ENCODE peak calls at places on chromosomes 7 and 10, in six cellular contexts. One of them, this sample, is unnamed. For H3K9me3, the result is how much of the 10 kb centered on the place peaks cover.

GRCh38 chr7:20307119-20307518 is 23.6 kb upstream of the ITGB8 start:
- DNase-seq in A549: peak
- DNase-seq in HCT116: no peak
- DNase-seq in CD4-positive, alpha-beta memory T cell: no peak
- DNase-seq in MM.1S: peak
- DNase-seq in CD4-positive, CD25-positive, alpha-beta regulatory T cell: no peak
- DNase-seq in this sample: no peak

GRCh38 chr7:132800522-132800921 is 224.3 kb upstream of the PLXNA4 start:
- DNase-seq in A549: no peak
- DNase-seq in HCT116: no peak
- DNase-seq in CD4-positive, alpha-beta memory T cell: no peak
- DNase-seq in MM.1S: no peak
- DNase-seq in CD4-positive, CD25-positive, alpha-beta regulatory T cell: no peak
- DNase-seq in this sample: no peak

GRCh38 chr10:44973323-44974081 is 5.1 kb downstream of the DEPP1 start:
- DNase-seq in A549: no peak
- DNase-seq in HCT116: no peak
- DNase-seq in CD4-positive, alpha-beta memory T cell: no peak
- DNase-seq in MM.1S: no peak
- DNase-seq in CD4-positive, CD25-positive, alpha-beta regulatory T cell: no peak
- DNase-seq in this sample: no peak

GRCh38 chr10:114537791-114538543 is 120.1 kb downstream of the ABLIM1 start:
- DNase-seq in A549: no peak
- DNase-seq in HCT116: no peak
- DNase-seq in CD4-positive, alpha-beta memory T cell: no peak
- DNase-seq in MM.1S: no peak
- DNase-seq in CD4-positive, CD25-positive, alpha-beta regulatory T cell: no peak
- DNase-seq in this sample: no peak

GRCh38 chr7:16847381-16847860 is 34.4 kb downstream of the AGR3 start:
- DNase-seq in A549: peak
- DNase-seq in HCT116: no peak
- DNase-seq in CD4-positive, alpha-beta memory T cell: no peak
- DNase-seq in MM.1S: no peak
- DNase-seq in CD4-positive, CD25-positive, alpha-beta regulatory T cell: no peak
- DNase-seq in this sample: no peak

GRCh38 chr7:7682856-7683255 is 35.6 kb downstream of the RPA3 start:
- DNase-seq in A549: no peak
- DNase-seq in HCT116: no peak
- DNase-seq in CD4-positive, alpha-beta memory T cell: no peak
- DNase-seq in MM.1S: peak
- DNase-seq in CD4-positive, CD25-positive, alpha-beta regulatory T cell: no peak
- DNase-seq in this sample: no peak

GRCh38 chr10:76117949-76118348 is 686.5 kb downstream of the LRMDA start:
- DNase-seq in A549: no peak
- DNase-seq in HCT116: no peak
- DNase-seq in CD4-positive, alpha-beta memory T cell: no peak
- DNase-seq in MM.1S: no peak
- DNase-seq in CD4-positive, CD25-positive, alpha-beta regulatory T cell: no peak
- DNase-seq in this sample: no peak

GRCh38 chr10:62017141-62017870 is 115.8 kb downstream of the ARID5B start:
- DNase-seq in A549: no peak
- DNase-seq in HCT116: no peak
- DNase-seq in CD4-positive, alpha-beta memory T cell: no peak
- DNase-seq in MM.1S: no peak
- DNase-seq in CD4-positive, CD25-positive, alpha-beta regulatory T cell: no peak
- DNase-seq in this sample: no peak

GRCh38 chr7:149817301-149817771 is 20.8 kb upstream of the ZNF862 start:
- DNase-seq in A549: no peak
- DNase-seq in HCT116: no peak
- DNase-seq in CD4-positive, alpha-beta memory T cell: no peak
- DNase-seq in MM.1S: no peak
- DNase-seq in CD4-positive, CD25-positive, alpha-beta regulatory T cell: no peak
- DNase-seq in this sample: no peak

GRCh38 chr7:40700653-40701475 is 566.1 kb downstream of the SUGCT start:
- DNase-seq in A549: no peak
- DNase-seq in HCT116: no peak
- DNase-seq in CD4-positive, alpha-beta memory T cell: no peak
- DNase-seq in MM.1S: no peak
- DNase-seq in CD4-positive, CD25-positive, alpha-beta regulatory T cell: no peak
- DNase-seq in this sample: no peak

GRCh38 chr10:94416896-94417295 is 14.6 kb downstream of the TBC1D12 start:
- DNase-seq in A549: no peak
- DNase-seq in HCT116: no peak
- DNase-seq in CD4-positive, alpha-beta memory T cell: no peak
- DNase-seq in MM.1S: no peak
- DNase-seq in CD4-positive, CD25-positive, alpha-beta regulatory T cell: no peak
- DNase-seq in this sample: no peak

GRCh38 chr10:94424714-94425337 is 22.5 kb downstream of the TBC1D12 start:
- DNase-seq in A549: no peak
- DNase-seq in HCT116: no peak
- DNase-seq in CD4-positive, alpha-beta memory T cell: no peak
- DNase-seq in MM.1S: no peak
- DNase-seq in CD4-positive, CD25-positive, alpha-beta regulatory T cell: no peak
- DNase-seq in this sample: no peak

GRCh38 chr10:94420516-94420915 is 18.2 kb downstream of the TBC1D12 start:
- DNase-seq in A549: no peak
- DNase-seq in HCT116: no peak
- DNase-seq in CD4-positive, alpha-beta memory T cell: no peak
- DNase-seq in MM.1S: no peak
- DNase-seq in CD4-positive, CD25-positive, alpha-beta regulatory T cell: no peak
- DNase-seq in this sample: no peak

GRCh38 chr10:94423627-94424026 is 21.3 kb downstream of the TBC1D12 start:
- DNase-seq in A549: no peak
- DNase-seq in HCT116: no peak
- DNase-seq in CD4-positive, alpha-beta memory T cell: no peak
- DNase-seq in MM.1S: no peak
- DNase-seq in CD4-positive, CD25-positive, alpha-beta regulatory T cell: no peak
- DNase-seq in this sample: no peak

GRCh38 chr10:94420998-94421397 is 18.7 kb downstream of the TBC1D12 start:
- DNase-seq in A549: no peak
- DNase-seq in HCT116: no peak
- DNase-seq in CD4-positive, alpha-beta memory T cell: no peak
- DNase-seq in MM.1S: no peak
- DNase-seq in CD4-positive, CD25-positive, alpha-beta regulatory T cell: no peak
- DNase-seq in this sample: no peak
- H3K9me3 ChIP-seq in A549: under half
- H3K9me3 ChIP-seq in HCT116: under half
- H3K9me3 ChIP-seq in CD4-positive, alpha-beta memory T cell: under half
- H3K9me3 ChIP-seq in MM.1S: under half
- H3K9me3 ChIP-seq in CD4-positive, CD25-positive, alpha-beta regulatory T cell: under half
- H3K9me3 ChIP-seq in this sample: under half

GRCh38 chr7:4246536-4246935 is 435.6 kb upstream of the FOXK1 start:
- DNase-seq in A549: no peak
- DNase-seq in HCT116: no peak
- DNase-seq in CD4-positive, alpha-beta memory T cell: no peak
- DNase-seq in MM.1S: no peak
- DNase-seq in CD4-positive, CD25-positive, alpha-beta regulatory T cell: no peak
- DNase-seq in this sample: no peak
- H3K9me3 ChIP-seq in A549: under half
- H3K9me3 ChIP-seq in HCT116: under half
- H3K9me3 ChIP-seq in CD4-positive, alpha-beta memory T cell: under half
- H3K9me3 ChIP-seq in MM.1S: under half
- H3K9me3 ChIP-seq in CD4-positive, CD25-positive, alpha-beta regulatory T cell: under half
- H3K9me3 ChIP-seq in this sample: under half

DNA sequence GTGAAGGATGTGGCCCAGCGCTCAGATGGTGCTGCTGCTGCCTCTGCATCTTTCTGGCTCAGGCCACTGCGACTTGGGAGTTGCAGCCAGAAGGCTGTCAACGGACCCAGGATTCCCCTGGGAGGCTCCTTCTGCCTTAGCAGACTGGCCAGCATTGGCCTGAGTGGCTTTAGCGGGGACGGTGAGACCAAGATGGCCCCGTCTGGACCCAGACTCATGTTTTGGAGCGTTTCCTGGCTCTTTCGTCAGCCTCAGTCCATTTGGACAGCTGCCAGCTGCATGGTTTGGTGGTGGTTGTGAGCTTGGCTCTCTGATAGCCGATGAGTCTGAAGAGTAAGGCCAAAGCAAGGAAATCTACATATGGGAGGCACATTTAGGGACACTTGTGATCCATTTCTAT is 97.3 kb downstream of the GALNT17 start:
- DNase-seq in A549: no peak
- DNase-seq in HCT116: no peak
- DNase-seq in CD4-positive, alpha-beta memory T cell: no peak
- DNase-seq in MM.1S: no peak
- DNase-seq in CD4-positive, CD25-positive, alpha-beta regulatory T cell: no peak
- DNase-seq in this sample: no peak
- H3K9me3 ChIP-seq in A549: under half
- H3K9me3 ChIP-seq in HCT116: under half
- H3K9me3 ChIP-seq in CD4-positive, alpha-beta memory T cell: under half
- H3K9me3 ChIP-seq in MM.1S: under half
- H3K9me3 ChIP-seq in CD4-positive, CD25-positive, alpha-beta regulatory T cell: under half
- H3K9me3 ChIP-seq in this sample: under half

DNA sequence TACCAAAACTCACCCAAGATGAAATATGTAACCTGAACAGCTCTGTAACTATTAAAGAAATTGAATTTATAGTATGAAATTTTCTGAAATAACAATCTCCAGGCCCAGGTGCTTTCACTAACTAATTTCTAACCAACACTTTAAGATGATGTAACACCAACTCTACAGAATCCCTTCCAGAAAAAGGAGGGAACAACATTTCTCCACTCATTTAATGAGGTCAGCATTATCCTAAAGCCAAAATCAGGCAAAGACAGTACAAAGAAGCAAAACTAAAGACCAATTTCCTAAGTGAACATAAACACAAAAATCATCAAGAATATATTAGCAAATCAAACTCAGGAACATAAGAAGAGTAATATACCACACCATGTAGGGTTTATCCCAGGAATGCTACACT is 65.5 kb downstream of the KMT2C start:
- DNase-seq in A549: no peak
- DNase-seq in HCT116: no peak
- DNase-seq in CD4-positive, alpha-beta memory T cell: no peak
- DNase-seq in MM.1S: no peak
- DNase-seq in CD4-positive, CD25-positive, alpha-beta regulatory T cell: no peak
- DNase-seq in this sample: no peak
- H3K9me3 ChIP-seq in A549: under half
- H3K9me3 ChIP-seq in HCT116: under half
- H3K9me3 ChIP-seq in CD4-positive, alpha-beta memory T cell: under half
- H3K9me3 ChIP-seq in MM.1S: under half
- H3K9me3 ChIP-seq in CD4-positive, CD25-positive, alpha-beta regulatory T cell: under half
- H3K9me3 ChIP-seq in this sample: under half

GRCh38 chr7:138194567-138194966 is 118.3 kb downstream of the AKR1D1 start:
- DNase-seq in A549: no peak
- DNase-seq in HCT116: no peak
- DNase-seq in CD4-positive, alpha-beta memory T cell: no peak
- DNase-seq in MM.1S: no peak
- DNase-seq in CD4-positive, CD25-positive, alpha-beta regulatory T cell: no peak
- DNase-seq in this sample: no peak
- H3K9me3 ChIP-seq in A549: under half
- H3K9me3 ChIP-seq in HCT116: under half
- H3K9me3 ChIP-seq in CD4-positive, alpha-beta memory T cell: under half
- H3K9me3 ChIP-seq in MM.1S: under half
- H3K9me3 ChIP-seq in CD4-positive, CD25-positive, alpha-beta regulatory T cell: under half
- H3K9me3 ChIP-seq in this sample: under half

This sample was measured in T-helper 17 cell.